ENCODE peak calls at places on chromosome 2, in six cellular contexts. Q is stimulated activated CD8-positive, alpha-beta memory T cell treated with anti-CD3 and anti-CD28 coated beads, Interleukin-2, amount 100 ng/mL, for 48 hours; X is MG63; Z is HTR-8/SVneo; L is ecto neural progenitor cell; B is psoas muscle. F is an unnamed sample.

GRCh38 chr2:45910473-45911060 is 259.1 kb downstream of the PRKCE start:
- DNase-seq in Q (no peak), X (peak; percentile 42), Z (no peak), B (no peak), L (no peak), F (no peak)

GRCh38 chr2:233074106-233074505 is 14.0 kb downstream of the INPP5D start:
- DNase-seq in X (no peak), Q (no peak), B (no peak), Z (no peak), L (peak; percentile 35), F (no peak)

GRCh38 chr2:119715409-119716295 is 36.7 kb downstream of the TMEM177 start:
- DNase-seq in Z (no peak), X (no peak), L (no peak), B (no peak), Q (no peak), F (no peak)

GRCh38 chr2:167151894-167152293 is 263.6 kb downstream of the XIRP2 start:
- DNase-seq in B (no peak), Q (no peak), Z (no peak), X (no peak), L (no peak), F (no peak)

GRCh38 chr2:232350804-232351685 is 27.5 kb upstream of the ALPP start:
- DNase-seq in X (no peak), Z (no peak), Q (no peak), L (no peak), B (peak; percentile 38), F (no peak)

GRCh38 chr2:102788216-102788879 is 26.5 kb downstream of the TMEM182 start:
- DNase-seq in B (no peak), Z (no peak), X (no peak), Q (no peak), L (no peak), F (no peak)

GRCh38 chr2:173652311-173652710 is 297.6 kb downstream of the CDCA7 start:
- DNase-seq in Z (peak; percentile 32), X (peak; percentile 61), L (no peak), Q (no peak), B (no peak), F (no peak)

GRCh38 chr2:61328707-61329251 is 142.1 kb downstream of the USP34 start:
- DNase-seq in B (no peak), X (no peak), Q (no peak), L (no peak), Z (peak; percentile 36), F (no peak)

GRCh38 chr2:169073972-169074751 is 4.8 kb downstream of the DHRS9 start:
- DNase-seq in B (no peak), L (no peak), Q (no peak), X (no peak), Z (no peak), F (no peak)

GRCh38 chr2:79966882-79967281 is 337.7 kb downstream of the LRRTM1 start:
- DNase-seq in B (no peak), Z (no peak), L (no peak), X (no peak), Q (no peak), F (no peak)

GRCh38 chr2:46719499-46719898 is 196.1 kb downstream of the MCFD2 start:
- DNase-seq in X (no peak), L (no peak), Q (no peak), Z (no peak), B (no peak), F (no peak)

GRCh38 chr2:162021659-162022058 is 52.4 kb downstream of the DPP4 start:
- DNase-seq in Z (no peak), Q (no peak), B (no peak), L (no peak), X (no peak), F (no peak)

GRCh38 chr2:37583402-37583801 is 88.0 kb downstream of the CDC42EP3 start:
- DNase-seq in B (no peak), L (no peak), X (no peak), Z (no peak), Q (no peak), F (no peak)

GRCh38 chr2:14942991-14943390 is 310.5 kb downstream of the LRATD1 start:
- DNase-seq in Z (no peak), Q (no peak), B (no peak), L (no peak), X (no peak), F (no peak)

GRCh38 chr2:36352024-36352398 is 3.6 kb upstream of the CRIM1 start:
- DNase-seq in B (no peak), Z (peak; percentile 54), L (no peak), Q (no peak), X (no peak), F (no peak)

GRCh38 chr2:43220229-43220981 is 6.0 kb downstream of the ZFP36L2 start:
- DNase-seq in L (no peak), Z (no peak), B (no peak), X (no peak), Q (no peak), F (no peak)

GRCh38 chr2:15751477-15751876 is 159.8 kb downstream of the DDX1 start:
- DNase-seq in B (no peak), Z (no peak), L (peak; percentile 17), X (no peak), Q (no peak), F (no peak)

GRCh38 chr2:94871226-94872087 is at the start of gene TEKT4:
- DNase-seq in Z (no peak), X (no peak), L (no peak), B (no peak), Q (no peak), F (no peak)

GRCh38 chr2:95525294-95526035 is 40.9 kb upstream of the TRIM43B start:
- DNase-seq in Q (no peak), X (peak; percentile 63), B (peak; percentile 61), L (no peak), Z (no peak), F (no peak)

GRCh38 chr2:202512176-202512575 is 122.6 kb upstream of the FAM117B start:
- DNase-seq in X (no peak), Q (no peak), Z (no peak), B (no peak), L (no peak), F (no peak)

GRCh38 chr2:149005471-149006077 is 32.9 kb upstream of the LYPD6B start:
- DNase-seq in B (no peak), X (no peak), Z (no peak), L (no peak), Q (no peak), F (no peak)

GRCh38 chr2:232434563-232435374 is 21.2 kb upstream of the ALPI start:
- DNase-seq in Z (no peak), L (no peak), X (no peak), Q (no peak), B (peak; percentile 45), F (no peak)

GRCh38 chr2:72952110-72952823 is 34.9 kb downstream of the EMX1 start:
- DNase-seq in Z (no peak), Q (no peak), L (no peak), X (no peak), B (no peak), F (no peak)

GRCh38 chr2:217834744-217835513 is 167.9 kb downstream of the TNS1 start:
- DNase-seq in B (peak; percentile 65), L (no peak), Q (no peak), X (no peak), Z (no peak), F (no peak)

GRCh38 chr2:57696016-57696415 is 350.6 kb upstream of the VRK2 start:
- DNase-seq in L (no peak), X (peak; percentile 0), Q (no peak), Z (peak; percentile 59), B (no peak), F (no peak)

GRCh38 chr2:150088538-150088937 is 398.9 kb downstream of the RND3 start:
- DNase-seq in Q (no peak), L (no peak), B (no peak), X (no peak), Z (no peak), F (no peak)

GRCh38 chr2:128812183-128812940 is 493.7 kb upstream of the HS6ST1 start:
- DNase-seq in L (peak; percentile 32), X (no peak), Z (no peak), B (no peak), Q (no peak), F (no peak)